ENCODE peak calls at places on chromosomes 5 and 9, in nine cellular contexts. I is pancreas; G is right lobe of liver; F is left colon; Z is left cardiac atrium; B is heart right ventricle; R is SK-N-SH treated with all-trans-retinoic acid at 6 μM for 48 hours; S is activated T-helper 17 cell treated with anti-CD3 and anti-CD28 coated beads, Interleukin-2, amount 50 U/mL, for 72 hours; E is effector memory CD8-positive, alpha-beta T cell. H is an unnamed sample.

GRCh38 chr9:95447660-95448420 is 68.9 kb downstream of the PTCH1 start:
- ATAC-seq in I (no peak), G (no peak), F (no peak), Z (no peak), B (peak), R (no peak), S (no peak), E (peak), H (no peak)

GRCh38 chr5:52878671-52879070 is 91.0 kb downstream of the ITGA1 start:
- ATAC-seq in I (no peak), G (no peak), F (no peak), Z (no peak), B (no peak), R (peak), S (no peak), E (no peak), H (no peak)

GRCh38 chr5:56685503-56686217 is 129.7 kb upstream of the MAP3K1 start:
- ATAC-seq in I (no peak), G (no peak), F (no peak), Z (no peak), B (no peak), R (no peak), S (peak), E (no peak), H (peak)

GRCh38 chr5:115939059-115939458 is 23.2 kb upstream of the LVRN start:
- ATAC-seq in I (no peak), G (no peak), F (no peak), Z (no peak), B (no peak), R (no peak), S (no peak), E (no peak), H (no peak)

GRCh38 chr5:93570294-93571110 is 10.5 kb downstream of the NR2F1-AS1 start:
- ATAC-seq in I (no peak), G (no peak), F (no peak), Z (peak), B (no peak), R (no peak), S (peak), E (peak), H (peak)

GRCh38 chr5:41955432-41956024 is 30.4 kb downstream of the FBXO4 start:
- ATAC-seq in I (no peak), G (peak), F (no peak), Z (no peak), B (no peak), R (no peak), S (no peak), E (no peak), H (no peak)

GRCh38 chr9:89746385-89747116 is 141.7 kb downstream of the GADD45G start:
- ATAC-seq in I (peak), G (no peak), F (no peak), Z (peak), B (peak), R (peak), S (no peak), E (no peak), H (no peak)

GRCh38 chr5:9601055-9601739 is 29.0 kb downstream of the TAS2R1 start:
- ATAC-seq in I (no peak), G (no peak), F (no peak), Z (peak), B (peak), R (no peak), S (no peak), E (no peak), H (no peak)

GRCh38 chr5:67972027-67972822 is 243.3 kb upstream of the PIK3R1 start:
- ATAC-seq in I (peak), G (peak), F (peak), Z (no peak), B (peak), R (no peak), S (no peak), E (no peak), H (no peak)

GRCh38 chr5:157204765-157205164 is 24.1 kb downstream of the ITK start:
- ATAC-seq in I (no peak), G (no peak), F (no peak), Z (no peak), B (no peak), R (no peak), S (peak), E (peak), H (no peak)

GRCh38 chr9:88732128-88732527 is 197.2 kb downstream of the NXNL2 start:
- ATAC-seq in I (peak), G (peak), F (no peak), Z (peak), B (peak), R (peak), S (no peak), E (no peak), H (no peak)

GRCh38 chr5:74895906-74896305 is 29.7 kb upstream of the FAM169A start:
- ATAC-seq in I (peak), G (peak), F (peak), Z (peak), B (peak), R (peak), S (no peak), E (no peak), H (no peak)

GRCh38 chr5:154118832-154119442 is 71.6 kb upstream of the GALNT10 start:
- ATAC-seq in I (no peak), G (no peak), F (no peak), Z (no peak), B (no peak), R (peak), S (no peak), E (no peak), H (no peak)

GRCh38 chr9:13351768-13352386 is 72.4 kb upstream of the MPDZ start:
- ATAC-seq in I (peak), G (peak), F (no peak), Z (peak), B (no peak), R (peak), S (no peak), E (no peak), H (no peak)

GRCh38 chr5:132445640-132445923 is 45.0 kb downstream of the IRF1 start:
- ATAC-seq in I (no peak), G (no peak), F (no peak), Z (no peak), B (peak), R (no peak), S (no peak), E (no peak), H (no peak)

GRCh38 chr9:89821081-89821480 is 216.3 kb downstream of the GADD45G start:
- ATAC-seq in I (no peak), G (no peak), F (no peak), Z (no peak), B (no peak), R (no peak), S (no peak), E (no peak), H (no peak)

GRCh38 chr5:59729357-59729756 is 164.2 kb downstream of the PDE4D start:
- ATAC-seq in I (no peak), G (no peak), F (no peak), Z (no peak), B (no peak), R (no peak), S (no peak), E (no peak), H (no peak)

GRCh38 chr5:149822310-149822709 is 92.2 kb downstream of the PPARGC1B start:
- ATAC-seq in I (no peak), G (no peak), F (no peak), Z (peak), B (no peak), R (no peak), S (peak), E (no peak), H (no peak)

GRCh38 chr5:154654484-154655375 is 100.4 kb upstream of the LARP1 start:
- ATAC-seq in I (peak), G (no peak), F (peak), Z (peak), B (peak), R (no peak), S (no peak), E (no peak), H (no peak)

GRCh38 chr5:74073257-74073656 is 447.3 kb downstream of the ARHGEF28 start:
- ATAC-seq in I (peak), G (no peak), F (no peak), Z (peak), B (no peak), R (no peak), S (no peak), E (no peak), H (no peak)

GRCh38 chr5:423626-424258 is 19.2 kb upstream of the EXOC3 start:
- ATAC-seq in I (no peak), G (no peak), F (no peak), Z (no peak), B (no peak), R (no peak), S (peak), E (no peak), H (no peak)